ENCODE peak calls at places on chromosomes 7 and 10, in five cellular contexts. Y is mammary epithelial cell, H is psoas muscle, K is GM12878, W is heart right ventricle. Q is an unnamed sample. For H3K36me3, the result is how much of the 10 kb centered on the place peaks cover.

GRCh38 chr7:24477807-24478655 is 95.2 kb upstream of the PALS2 start:
- DNase-seq in Y (peak), H (no peak), K (no peak), W (no peak), Q (peak)

GRCh38 chr7:73599151-73599882 is 20.9 kb upstream of the TBL2 start:
- DNase-seq in Y (no peak), H (no peak), K (no peak), W (no peak), Q (no peak)

GRCh38 chr10:31149835-31150512 is 118.3 kb upstream of the ZNF438 start:
- DNase-seq in Y (no peak), H (no peak), K (no peak), W (no peak), Q (no peak)

GRCh38 chr7:44100458-44101303 is 3.5 kb upstream of the AEBP1 start:
- DNase-seq in Y (no peak), H (peak), K (no peak), W (no peak), Q (no peak)

GRCh38 chr7:156475179-156475578 is 165.4 kb upstream of the RNF32 start:
- DNase-seq in Y (no peak), H (no peak), K (peak), W (no peak), Q (no peak)

GRCh38 chr10:71713135-71714040 is 6.2 kb downstream of the C10orf105 start:
- DNase-seq in Y (peak), H (peak), K (no peak), W (peak), Q (peak)

GRCh38 chr7:151565541-151565940 is 45.8 kb upstream of the RHEB start:
- DNase-seq in Y (no peak), H (no peak), K (no peak), W (no peak), Q (no peak)

GRCh38 chr7:56105508-56105907 is 768 bp downstream of the CHCHD2 start:
- DNase-seq in Y (peak), H (no peak), K (no peak), W (no peak), Q (no peak)

GRCh38 chr10:79562135-79562756 is 2.0 kb upstream of the SFTPA2 start:
- DNase-seq in Y (peak), H (peak), K (no peak), W (peak), Q (no peak)

GRCh38 chr7:105309235-105310156 is 79.2 kb downstream of the SRPK2 start:
- DNase-seq in Y (no peak), H (no peak), K (no peak), W (no peak), Q (no peak)

GRCh38 chr7:157568071-157568784 is 231.4 kb downstream of the DNAJB6 start:
- DNase-seq in Y (no peak), H (no peak), K (no peak), W (no peak), Q (no peak)

GRCh38 chr10:83184641-83185040 is 954.7 kb upstream of the GHITM start:
- DNase-seq in Y (no peak), H (no peak), K (no peak), W (no peak), Q (no peak)

GRCh38 chr7:150971242-150972048 is 6.7 kb downstream of the KCNH2 start:
- DNase-seq in Y (no peak), H (no peak), K (no peak), W (peak), Q (no peak)

GRCh38 chr10:70197235-70197952 is 27.1 kb upstream of the SAR1A start:
- DNase-seq in Y (no peak), H (no peak), K (no peak), W (no peak), Q (no peak)

DNA sequence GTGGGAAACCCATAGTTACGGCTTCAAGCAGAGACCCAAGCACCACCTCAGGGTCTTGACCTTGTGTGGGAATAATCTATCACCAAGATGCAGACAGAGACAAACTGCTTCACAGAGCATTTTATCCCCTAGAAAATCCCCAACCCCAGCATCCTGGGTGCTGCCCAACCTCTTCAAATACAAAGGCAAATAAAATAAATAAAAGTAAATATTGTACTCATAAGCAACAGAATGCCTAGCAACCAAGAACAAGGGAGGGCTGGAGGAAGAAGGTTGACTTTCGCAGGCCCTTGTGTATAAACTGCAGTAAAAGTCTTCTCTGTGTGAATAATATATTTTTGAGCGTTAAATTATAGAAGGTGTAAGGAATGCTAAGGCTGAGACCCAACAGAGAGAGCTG is 219.5 kb downstream of the WDR11 start:
- DNase-seq in Y (no peak), H (no peak), K (no peak), W (no peak), Q (no peak)
- TF ChIP-seq CTCF in Y (no peak), H (no peak), K (no peak), W (no peak), Q (no peak)

GRCh38 chr10:28586176-28586575 is 53.3 kb downstream of the WAC start:
- DNase-seq in Y (no peak), H (no peak), K (no peak), W (no peak), Q (no peak)
- H3K36me3 ChIP-seq in Y (under half), H (under half), K (under half), W (under half), Q (under half)

DNA sequence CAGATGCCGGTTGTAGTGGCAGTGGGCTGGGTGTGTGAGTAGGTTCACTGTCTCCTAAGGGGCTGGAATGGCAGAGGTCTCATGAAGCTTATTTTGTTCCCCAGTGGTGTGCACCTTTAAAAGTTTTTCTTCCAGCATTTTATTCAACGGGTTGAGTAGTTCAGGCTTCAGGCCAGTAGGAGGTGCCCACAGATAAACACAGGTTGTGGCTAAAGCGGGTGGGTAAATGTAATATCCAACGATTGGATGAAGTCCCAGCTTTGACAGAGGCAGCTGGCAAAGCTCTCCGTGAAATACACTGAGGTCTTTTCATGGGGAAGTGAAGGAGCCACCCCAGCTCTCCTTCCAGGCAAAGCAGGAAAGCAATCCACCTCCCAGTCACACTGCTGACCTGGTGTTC is 339.8 kb upstream of the LRRTM3 start:
- DNase-seq in Y (peak), H (no peak), K (no peak), W (no peak), Q (no peak)
- TF ChIP-seq CTCF in Y (peak), H (no peak), K (no peak), W (no peak), Q (no peak)

GRCh38 chr7:116529250-116529649 is 4.4 kb downstream of the CAV1 start:
- DNase-seq in Y (no peak), H (no peak), K (no peak), W (no peak), Q (no peak)
- H3K36me3 ChIP-seq in Y (under half), H (under half), K (under half), W (under half), Q (under half)